ENCODE peak calls at places on chromosomes 1 and 21, in seven cellular contexts. K is endodermal cell, E is GM06990, H is upper lobe of right lung, W is ovary, Y is A549, U is AG09319. T is an unnamed sample.

GRCh38 chr1:158145173-158145719 is 35.4 kb upstream of the CD1D start:
- DNase-seq in Y (peak), U (peak), W (peak), E (no peak), K (no peak), H (no peak), T (no peak)

GRCh38 chr1:66374148-66374547 is 159.8 kb upstream of the SGIP1 start:
- DNase-seq in E (peak), Y (no peak), U (no peak), W (no peak), K (no peak), H (no peak), T (no peak)

GRCh38 chr21:32348604-32349332 is 44.0 kb downstream of the URB1 start:
- DNase-seq in Y (no peak), K (no peak), U (no peak), H (no peak), E (no peak), W (no peak), T (no peak)

GRCh38 chr1:117644696-117645311 is 39.0 kb downstream of the TENT5C start:
- DNase-seq in Y (no peak), E (no peak), U (no peak), H (no peak), K (no peak), W (no peak), T (no peak)

GRCh38 chr1:172040466-172040865 is 199.2 kb downstream of the DNM3 start:
- DNase-seq in Y (peak), K (no peak), H (no peak), E (no peak), W (no peak), U (no peak), T (no peak)

GRCh38 chr1:203768158-203768725 is 3.3 kb downstream of the LAX1 start:
- DNase-seq in E (no peak), H (no peak), U (no peak), W (no peak), Y (no peak), K (no peak), T (no peak)

GRCh38 chr1:92356956-92357355 is 58.1 kb downstream of the RPAP2 start:
- DNase-seq in U (peak), H (no peak), K (no peak), W (no peak), Y (peak), E (no peak), T (no peak)

GRCh38 chr1:45679123-45679522 is 7.2 kb downstream of the GPBP1L1 start:
- DNase-seq in Y (no peak), U (no peak), K (no peak), H (no peak), W (no peak), E (no peak), T (no peak)

GRCh38 chr1:4019606-4020331 is 119.7 kb upstream of the C1orf174 start:
- DNase-seq in U (no peak), H (no peak), K (peak), E (no peak), W (no peak), Y (no peak), T (no peak)

GRCh38 chr1:98939471-98939870 is 65.2 kb downstream of the PLPPR5 start:
- DNase-seq in E (no peak), Y (no peak), W (no peak), U (no peak), K (no peak), H (no peak), T (no peak)

GRCh38 chr1:47941609-47942237 is 55.5 kb downstream of the TRABD2B start:
- DNase-seq in H (no peak), E (no peak), W (no peak), Y (peak), K (no peak), U (no peak), T (no peak)

GRCh38 chr1:165824269-165824643 is 3.2 kb upstream of the UCK2 start:
- DNase-seq in W (no peak), H (no peak), K (no peak), U (no peak), Y (no peak), E (no peak), T (no peak)

GRCh38 chr1:43878440-43878839 is 55.2 kb upstream of the ARTN start:
- DNase-seq in H (no peak), K (no peak), U (no peak), E (no peak), W (no peak), Y (no peak), T (no peak)

GRCh38 chr21:38095220-38095619 is 161.6 kb upstream of the KCNJ15 start:
- DNase-seq in U (no peak), W (no peak), H (no peak), E (no peak), K (no peak), Y (peak), T (no peak)

GRCh38 chr1:245843101-245843500 is 664.0 kb downstream of the SMYD3 start:
- DNase-seq in Y (no peak), U (no peak), H (no peak), K (no peak), E (no peak), W (no peak), T (no peak)

GRCh38 chr1:170134606-170135005 is 11.2 kb upstream of the NTMT2 start:
- DNase-seq in U (no peak), W (no peak), H (no peak), K (no peak), E (no peak), Y (no peak), T (no peak)

GRCh38 chr1:156571261-156571958 is 955 bp downstream of the IQGAP3 start:
- DNase-seq in W (no peak), H (no peak), U (peak), K (no peak), Y (peak), E (no peak), T (no peak)

GRCh38 chr1:99700020-99700419 is 54.1 kb downstream of the PALMD start:
- DNase-seq in W (no peak), K (no peak), H (no peak), U (no peak), Y (no peak), E (no peak), T (no peak)

GRCh38 chr1:44881011-44881632 is 38.1 kb upstream of the PTCH2 start:
- DNase-seq in H (no peak), W (no peak), E (no peak), Y (no peak), U (peak), K (no peak), T (no peak)

GRCh38 chr1:58815069-58815679 is 31.3 kb upstream of the JUN start:
- DNase-seq in K (peak), W (peak), Y (peak), E (peak), H (peak), U (peak), T (peak)

GRCh38 chr1:109247401-109248365 is 1.7 kb upstream of the CELSR2 start:
- DNase-seq in H (peak), E (no peak), K (no peak), Y (no peak), U (no peak), W (no peak), T (no peak)

GRCh38 chr1:109249654-109250401 is 489 bp downstream of the CELSR2 start:
- DNase-seq in W (peak), H (peak), E (no peak), K (peak), Y (no peak), U (no peak), T (peak)

GRCh38 chr1:109248444-109248796 is 919 bp upstream of the CELSR2 start:
- DNase-seq in K (no peak), H (peak), E (no peak), Y (no peak), W (no peak), U (no peak), T (no peak)

GRCh38 chr1:109250454-109251276 is 1.3 kb downstream of the CELSR2 start:
- DNase-seq in H (peak), K (no peak), E (no peak), U (no peak), Y (no peak), W (peak), T (peak)

GRCh38 chr1:109248797-109249629 is at the start of gene CELSR2:
- DNase-seq in U (no peak), E (peak), H (peak), Y (peak), K (peak), W (peak), T (peak)
- TF ChIP-seq CTCF in U (no peak), E (no peak), H (no peak), Y (no peak), K (peak), W (no peak), T (no peak)

GRCh38 chr1:154749078-154749760 is 120.9 kb downstream of the KCNN3 start:
- DNase-seq in W (no peak), Y (peak), U (no peak), H (no peak), K (peak), E (no peak), T (no peak)
- TF ChIP-seq CTCF in W (no peak), Y (peak), U (peak), H (no peak), K (peak), E (peak), T (no peak)

DNA sequence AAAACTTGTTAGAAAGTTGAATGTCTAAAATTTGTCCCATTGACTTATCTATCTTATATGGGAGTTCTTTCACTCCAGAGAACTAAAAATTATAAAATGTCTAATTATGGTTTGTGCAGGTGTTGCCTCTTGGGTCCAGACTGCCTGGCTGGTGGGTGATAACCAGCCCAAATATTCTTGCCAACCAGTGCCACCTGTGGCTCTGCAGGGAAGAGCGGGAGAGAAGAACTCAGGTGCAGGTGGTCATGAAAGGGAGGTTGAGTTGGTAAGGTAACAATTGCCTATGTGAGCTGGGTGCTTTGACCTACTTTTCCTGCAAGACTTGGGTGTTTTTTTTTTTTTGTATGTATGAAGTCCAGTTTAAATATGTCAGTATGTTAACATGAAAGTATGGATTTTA is 10.2 kb downstream of the RPS6KC1 start:
- DNase-seq in Y (no peak), E (no peak), K (peak), H (no peak), W (no peak), U (no peak), T (no peak)
- TF ChIP-seq CTCF in Y (no peak), E (peak), K (peak), H (no peak), W (no peak), U (no peak), T (no peak)

DNA sequence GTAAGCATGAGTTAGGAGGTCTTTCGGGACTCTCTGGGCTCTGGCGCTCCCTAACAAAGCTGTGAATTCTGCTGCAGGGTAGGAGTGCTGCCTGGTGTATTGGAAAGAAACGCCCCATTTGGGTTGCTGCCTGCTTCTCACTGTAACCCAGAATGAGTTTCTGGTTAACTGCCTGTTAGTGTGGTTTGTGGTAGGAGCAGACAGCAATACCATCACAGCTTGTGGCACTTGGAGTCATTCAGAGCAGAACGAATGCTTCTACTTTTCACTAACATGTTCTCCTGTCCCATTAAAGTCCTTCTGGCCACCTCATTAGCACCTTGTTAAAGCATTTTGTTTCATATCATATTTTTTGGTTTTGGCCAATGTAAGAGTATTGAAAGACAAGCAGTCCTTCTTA is 18.1 kb downstream of the MAP3K7CL start:
- DNase-seq in U (no peak), K (no peak), W (no peak), E (no peak), H (no peak), Y (no peak), T (no peak)
- TF ChIP-seq CTCF in U (no peak), K (no peak), W (no peak), E (no peak), H (no peak), Y (no peak), T (no peak)

GRCh38 chr21:17270234-17270633 is 242.6 kb upstream of the CXADR start:
- DNase-seq in W (peak), K (no peak), H (no peak), Y (peak), E (no peak), U (peak), T (no peak)
- TF ChIP-seq CTCF in W (peak), K (peak), H (peak), Y (peak), E (no peak), U (peak), T (peak)